ENCODE peak calls at places on chromosomes 4 and X, in ten cellular contexts. O is GM12878, N is SK-N-SH, A is sigmoid colon, D is suprapubic skin, P is HepG2, K is H1, Q is transverse colon, X is upper lobe of left lung, H is K562. W is an unnamed sample.
A peak's percentile ranks its signal among the peaks of the same experiment; 100 is the strongest.

GRCh38 chr4:10299601-10300000 is 157.6 kb downstream of the ZNF518B start:
- DNase-seq in O (no peak), N (no peak), A (no peak), D (no peak), P (no peak), K (no peak), Q (no peak), X (no peak), H (no peak), W (no peak)

GRCh38 chrX:10254746-10255145 is 98.0 kb downstream of the CLCN4 start:
- DNase-seq in O (no peak), N (peak; percentile 8), A (no peak), D (no peak), P (peak; percentile 2), K (no peak), Q (no peak), X (no peak), H (no peak), W (no peak)

GRCh38 chrX:31301941-31302340 is 230.1 kb upstream of the FTHL17 start:
- DNase-seq in O (no peak), N (no peak), A (no peak), D (no peak), P (no peak), K (no peak), Q (no peak), X (no peak), H (no peak), W (no peak)

GRCh38 chr4:188551156-188551555 is 411.9 kb downstream of the TRIML1 start:
- DNase-seq in O (no peak), N (no peak), A (no peak), D (no peak), P (no peak), K (no peak), Q (no peak), X (no peak), H (no peak), W (no peak)

GRCh38 chr4:146814736-146815135 is 130.9 kb downstream of the TTC29 start:
- DNase-seq in O (no peak), N (no peak), A (no peak), D (no peak), P (no peak), K (no peak), Q (no peak), X (no peak), H (no peak), W (no peak)

GRCh38 chrX:42079968-42080367 is 156.6 kb upstream of the CASK start:
- DNase-seq in O (no peak), N (no peak), A (no peak), D (no peak), P (no peak), K (no peak), Q (no peak), X (no peak), H (no peak), W (no peak)

GRCh38 chrX:39477438-39478120 is 620.2 kb downstream of the BCOR start:
- DNase-seq in O (no peak), N (no peak), A (no peak), D (peak; percentile 69), P (no peak), K (peak; percentile 81), Q (peak; percentile 35), X (peak; percentile 57), H (peak; percentile 33), W (peak; percentile 26)

GRCh38 chr4:156934259-156934635 is 37.4 kb downstream of the PDGFC start:
- DNase-seq in O (no peak), N (no peak), A (no peak), D (no peak), P (no peak), K (no peak), Q (no peak), X (no peak), H (no peak), W (no peak)

GRCh38 chr4:135418353-135418752 is 1216.8 kb upstream of the PABPC4L start:
- DNase-seq in O (no peak), N (peak; percentile 10), A (no peak), D (no peak), P (peak; percentile 3), K (no peak), Q (no peak), X (no peak), H (no peak), W (no peak)

GRCh38 chr4:126004936-126005335 is 690.2 kb downstream of the FAT4 start:
- DNase-seq in O (no peak), N (no peak), A (no peak), D (no peak), P (no peak), K (no peak), Q (no peak), X (no peak), H (no peak), W (no peak)

DNA sequence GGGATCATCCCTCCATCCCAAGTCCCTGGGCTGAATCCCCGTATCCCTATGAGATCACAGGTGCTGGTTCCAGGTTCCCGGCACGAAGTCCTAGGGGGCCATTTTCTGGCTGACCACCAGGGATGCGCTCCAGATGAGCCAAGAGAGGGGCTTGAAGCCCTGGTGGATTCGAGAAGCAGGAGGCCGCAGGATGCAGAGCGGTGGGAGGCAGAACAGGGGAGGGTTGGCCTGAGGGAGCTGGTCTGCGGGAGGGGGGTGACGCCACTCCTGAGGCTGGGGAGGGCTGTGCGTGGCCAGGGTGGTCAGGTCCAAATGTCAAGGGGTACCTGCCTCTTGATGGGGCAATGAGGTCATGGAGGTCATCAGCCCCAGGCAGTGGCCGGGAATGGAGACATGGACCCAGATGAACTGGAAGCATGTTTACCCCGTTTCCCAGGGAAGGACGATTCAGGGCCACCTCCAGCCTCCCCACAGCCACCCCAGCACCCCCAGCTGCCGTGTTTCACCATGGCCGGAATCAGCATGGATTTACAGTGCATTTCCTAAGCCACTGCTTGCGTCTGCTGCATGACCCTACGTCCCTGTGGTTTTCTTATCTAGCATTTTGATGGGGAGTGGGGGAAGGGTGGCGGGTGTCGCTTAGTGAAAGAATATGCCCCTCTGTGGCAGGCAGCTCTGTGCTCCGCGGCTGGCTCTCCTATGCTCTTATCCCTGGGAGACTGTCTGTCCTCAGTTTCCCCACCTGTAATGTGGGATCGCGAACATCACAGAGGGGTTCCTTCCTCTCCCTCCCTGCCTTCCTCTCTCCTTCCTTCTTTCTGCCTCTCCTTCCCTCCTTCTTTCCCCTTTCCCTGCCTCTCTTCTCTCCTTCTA is 17.0 kb upstream of the HTRA3 start:
- DNase-seq in O (no peak), N (no peak), A (no peak), D (no peak), P (no peak), K (no peak), Q (no peak), X (no peak), H (peak; percentile 64), W (no peak)
- TF ChIP-seq POLR2AphosphoS5 in O (no peak), N (no peak), A (no peak), D (no peak), P (no peak), K (no peak), Q (no peak), X (no peak), H (peak; percentile 41), W (no peak)

DNA sequence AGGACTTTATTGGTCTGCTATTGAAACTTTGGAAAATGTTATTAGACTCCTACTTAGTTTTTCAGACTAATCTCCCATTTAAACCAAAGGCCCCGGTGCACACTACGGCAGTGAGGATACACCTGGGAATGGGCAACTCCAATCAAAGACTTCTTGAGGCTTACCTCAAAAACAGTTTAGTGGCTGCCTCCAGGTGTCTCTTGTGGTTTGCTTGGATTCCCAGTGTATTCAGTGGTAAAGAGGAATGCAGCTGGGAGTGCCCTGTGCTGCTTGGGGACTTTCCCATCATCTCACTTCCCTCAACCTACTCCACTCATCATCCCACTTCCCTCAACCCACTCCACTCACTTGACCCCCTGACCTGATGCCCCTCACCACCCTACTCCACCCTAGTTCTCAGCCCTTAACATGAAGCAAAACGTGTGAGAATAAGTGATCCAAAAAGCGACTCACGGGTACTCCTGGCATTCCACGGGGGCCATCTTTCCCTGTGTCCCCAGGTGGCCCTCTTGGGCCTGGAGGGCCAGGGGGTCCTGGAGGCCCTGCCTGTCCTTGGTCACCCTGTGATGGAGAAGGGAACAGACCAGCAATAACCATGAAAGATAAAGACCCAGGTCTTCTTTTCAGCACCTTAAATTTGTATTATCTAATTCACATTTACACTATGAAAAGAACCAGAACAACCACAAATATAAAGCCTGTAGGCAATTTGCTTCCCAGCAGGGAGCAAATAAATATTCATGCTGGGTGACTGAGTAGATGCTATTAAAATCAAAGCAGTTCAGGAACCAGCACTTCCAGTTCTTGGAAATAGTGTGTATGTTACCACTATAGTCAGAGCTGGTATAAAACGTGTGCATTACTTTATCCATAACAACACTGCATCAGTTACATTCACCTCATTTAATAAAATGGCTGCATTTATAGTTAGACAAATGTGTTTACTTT is 177.5 kb upstream of the ETNPPL start:
- DNase-seq in O (no peak), N (no peak), A (no peak), D (no peak), P (no peak), K (no peak), Q (no peak), X (no peak), H (no peak), W (no peak)
- TF ChIP-seq EP300 in O (no peak), N (no peak), A (no peak), D (no peak), P (no peak), K (no peak), Q (no peak), X (no peak), H (no peak), W (no peak)

DNA sequence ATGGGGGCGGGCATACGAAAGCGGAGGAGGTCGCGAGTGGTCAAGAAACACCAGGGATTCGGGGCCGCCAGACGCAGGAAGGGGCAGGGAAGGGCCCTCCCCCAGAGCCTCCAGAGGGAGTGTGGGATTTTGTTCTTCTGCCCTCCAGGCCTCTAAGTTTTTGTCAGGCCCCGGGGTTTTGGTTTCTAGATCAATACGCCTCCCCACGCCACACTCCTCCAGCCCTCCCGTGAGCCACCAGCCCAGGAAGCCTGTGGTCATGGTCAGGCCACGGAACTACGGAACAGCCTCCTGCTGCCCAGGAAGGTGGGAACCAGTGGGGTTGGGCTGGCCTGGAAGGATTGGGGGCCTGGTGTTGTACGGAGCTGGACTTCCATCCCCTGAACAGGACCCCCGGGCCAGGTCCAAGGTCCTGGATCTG is 38.4 kb downstream of the CPLX1 start:
- DNase-seq in O (no peak), N (peak; percentile 16), A (peak; percentile 51), D (no peak), P (no peak), K (no peak), Q (no peak), X (no peak), H (no peak), W (no peak)
- TF ChIP-seq POLR2AphosphoS5 in O (no peak), N (no peak), A (no peak), D (no peak), P (no peak), K (no peak), Q (no peak), X (no peak), H (no peak), W (no peak)

GRCh38 chrX:18970465-18970864 is 13.4 kb downstream of the PHKA2 start:
- DNase-seq in O (no peak), N (no peak), A (no peak), D (no peak), P (no peak), K (no peak), Q (no peak), X (no peak), H (no peak), W (no peak)

GRCh38 chrX:18971506-18971905 is 12.4 kb downstream of the PHKA2 start:
- DNase-seq in O (no peak), N (no peak), A (no peak), D (no peak), P (no peak), K (no peak), Q (no peak), X (no peak), H (no peak), W (no peak)

GRCh38 chrX:18974993-18975392 is 8.9 kb downstream of the PHKA2 start:
- DNase-seq in O (no peak), N (no peak), A (no peak), D (no peak), P (no peak), K (no peak), Q (no peak), X (no peak), H (no peak), W (no peak)

GRCh38 chrX:18973527-18974192 is 10.3 kb downstream of the PHKA2 start:
- DNase-seq in O (no peak), N (no peak), A (no peak), D (no peak), P (peak; percentile 30), K (no peak), Q (peak; percentile 23), X (no peak), H (no peak), W (no peak)
- TF ChIP-seq EP300 in O (no peak), N (no peak), A (no peak), D (no peak), P (no peak), K (no peak), Q (no peak), X (no peak), H (no peak), W (no peak)

W was measured in stomach.